ENCODE peak calls at places on chromosome 14, in six cellular contexts. One of them, this sample, is unnamed. For H3K36me3 and H3K27me3, the result is how much of the 10 kb centered on the place peaks cover.

GRCh38 chr14:62759796-62760195 is 285.5 kb downstream of the KCNH5 start:
- DNase-seq in aorta: no peak
- DNase-seq in brain microvascular endothelial cell: no peak
- DNase-seq in suprapubic skin: no peak
- DNase-seq in thoracic aorta: no peak
- DNase-seq in colonic mucosa: no peak
- DNase-seq in this sample: peak

GRCh38 chr14:58882577-58883018 is 244.8 kb downstream of the DACT1 start:
- DNase-seq in colonic mucosa: no peak
- DNase-seq in suprapubic skin: no peak
- DNase-seq in brain microvascular endothelial cell: peak
- DNase-seq in aorta: no peak
- DNase-seq in thoracic aorta: no peak
- DNase-seq in this sample: no peak

GRCh38 chr14:52325126-52325525 is 11.0 kb downstream of the PTGER2 start:
- DNase-seq in suprapubic skin: no peak
- DNase-seq in thoracic aorta: no peak
- DNase-seq in aorta: no peak
- DNase-seq in colonic mucosa: no peak
- DNase-seq in brain microvascular endothelial cell: no peak
- DNase-seq in this sample: no peak

GRCh38 chr14:80867798-80868197 is 73.7 kb downstream of the CEP128 start:
- DNase-seq in brain microvascular endothelial cell: no peak
- DNase-seq in aorta: no peak
- DNase-seq in colonic mucosa: no peak
- DNase-seq in suprapubic skin: no peak
- DNase-seq in thoracic aorta: no peak
- DNase-seq in this sample: no peak

GRCh38 chr14:92225731-92226130 is 97.2 kb upstream of the SLC24A4 start:
- DNase-seq in aorta: no peak
- DNase-seq in thoracic aorta: no peak
- DNase-seq in brain microvascular endothelial cell: no peak
- DNase-seq in suprapubic skin: no peak
- DNase-seq in colonic mucosa: no peak
- DNase-seq in this sample: no peak

GRCh38 chr14:92176476-92176875 is 54.7 kb downstream of the CPSF2 start:
- DNase-seq in brain microvascular endothelial cell: no peak
- DNase-seq in aorta: no peak
- DNase-seq in thoracic aorta: no peak
- DNase-seq in colonic mucosa: no peak
- DNase-seq in suprapubic skin: no peak
- DNase-seq in this sample: no peak

GRCh38 chr14:25116607-25117006 is 66.7 kb upstream of the STXBP6 start:
- DNase-seq in colonic mucosa: no peak
- DNase-seq in suprapubic skin: no peak
- DNase-seq in thoracic aorta: no peak
- DNase-seq in brain microvascular endothelial cell: no peak
- DNase-seq in aorta: no peak
- DNase-seq in this sample: no peak

GRCh38 chr14:97380539-97380941 is 583.4 kb downstream of the VRK1 start:
- DNase-seq in brain microvascular endothelial cell: no peak
- DNase-seq in thoracic aorta: no peak
- DNase-seq in aorta: no peak
- DNase-seq in colonic mucosa: no peak
- DNase-seq in suprapubic skin: no peak
- DNase-seq in this sample: no peak

GRCh38 chr14:48857366-48857765 is 728.8 kb downstream of the RPS29 start:
- DNase-seq in suprapubic skin: no peak
- DNase-seq in colonic mucosa: no peak
- DNase-seq in aorta: no peak
- DNase-seq in brain microvascular endothelial cell: no peak
- DNase-seq in thoracic aorta: no peak
- DNase-seq in this sample: no peak

GRCh38 chr14:69643430-69644200 is 32.2 kb downstream of the SUSD6 start:
- DNase-seq in suprapubic skin: no peak
- DNase-seq in thoracic aorta: no peak
- DNase-seq in brain microvascular endothelial cell: peak
- DNase-seq in colonic mucosa: peak
- DNase-seq in aorta: peak
- DNase-seq in this sample: no peak

GRCh38 chr14:100221419-100222218 is 17.3 kb upstream of the YY1 start:
- DNase-seq in aorta: no peak
- DNase-seq in thoracic aorta: no peak
- DNase-seq in colonic mucosa: peak
- DNase-seq in brain microvascular endothelial cell: peak
- DNase-seq in suprapubic skin: no peak
- DNase-seq in this sample: peak

GRCh38 chr14:25042362-25043299 is 7.3 kb downstream of the STXBP6 start:
- DNase-seq in aorta: no peak
- DNase-seq in brain microvascular endothelial cell: peak
- DNase-seq in thoracic aorta: no peak
- DNase-seq in colonic mucosa: peak
- DNase-seq in suprapubic skin: no peak
- DNase-seq in this sample: peak

GRCh38 chr14:31926652-31927347 is 150.3 kb upstream of the ARHGAP5 start:
- DNase-seq in suprapubic skin: no peak
- DNase-seq in thoracic aorta: no peak
- DNase-seq in aorta: no peak
- DNase-seq in brain microvascular endothelial cell: no peak
- DNase-seq in colonic mucosa: no peak
- DNase-seq in this sample: no peak

GRCh38 chr14:28294834-28295440 is 471.6 kb upstream of the FOXG1 start:
- DNase-seq in aorta: no peak
- DNase-seq in colonic mucosa: no peak
- DNase-seq in suprapubic skin: no peak
- DNase-seq in brain microvascular endothelial cell: peak
- DNase-seq in thoracic aorta: no peak
- DNase-seq in this sample: no peak

GRCh38 chr14:95862243-95862642 is 14.4 kb upstream of the TUNAR start:
- DNase-seq in thoracic aorta: no peak
- DNase-seq in colonic mucosa: no peak
- DNase-seq in suprapubic skin: no peak
- DNase-seq in aorta: no peak
- DNase-seq in brain microvascular endothelial cell: peak
- DNase-seq in this sample: peak

GRCh38 chr14:28779416-28779941 is 12.9 kb downstream of the FOXG1 start:
- DNase-seq in colonic mucosa: no peak
- DNase-seq in suprapubic skin: no peak
- DNase-seq in brain microvascular endothelial cell: no peak
- DNase-seq in thoracic aorta: no peak
- DNase-seq in aorta: no peak
- DNase-seq in this sample: no peak

GRCh38 chr14:51442513-51443175 is 202.6 kb downstream of the TMX1 start:
- DNase-seq in colonic mucosa: no peak
- DNase-seq in suprapubic skin: no peak
- DNase-seq in brain microvascular endothelial cell: peak
- DNase-seq in thoracic aorta: no peak
- DNase-seq in aorta: no peak
- DNase-seq in this sample: no peak

GRCh38 chr14:68137704-68138619 is 318.4 kb downstream of the RAD51B start:
- DNase-seq in aorta: peak
- DNase-seq in thoracic aorta: peak
- DNase-seq in colonic mucosa: peak
- DNase-seq in suprapubic skin: no peak
- DNase-seq in brain microvascular endothelial cell: peak
- DNase-seq in this sample: peak

GRCh38 chr14:91573528-91573893 is 63.4 kb upstream of the PPP4R3A start:
- DNase-seq in suprapubic skin: no peak
- DNase-seq in aorta: no peak
- DNase-seq in brain microvascular endothelial cell: no peak
- DNase-seq in colonic mucosa: no peak
- DNase-seq in thoracic aorta: no peak
- DNase-seq in this sample: no peak

GRCh38 chr14:61737913-61738312 is 24.3 kb upstream of the SNAPC1 start:
- DNase-seq in colonic mucosa: no peak
- DNase-seq in brain microvascular endothelial cell: no peak
- DNase-seq in aorta: no peak
- DNase-seq in thoracic aorta: no peak
- DNase-seq in suprapubic skin: no peak
- DNase-seq in this sample: no peak
- H3K36me3 ChIP-seq in colonic mucosa: under half
- H3K36me3 ChIP-seq in brain microvascular endothelial cell: half or more
- H3K36me3 ChIP-seq in aorta: under half
- H3K36me3 ChIP-seq in thoracic aorta: under half
- H3K36me3 ChIP-seq in suprapubic skin: half or more
- H3K36me3 ChIP-seq in this sample: under half

GRCh38 chr14:94630396-94630795 is 18.2 kb downstream of the SERPINA3 start:
- DNase-seq in aorta: peak
- DNase-seq in brain microvascular endothelial cell: no peak
- DNase-seq in thoracic aorta: no peak
- DNase-seq in colonic mucosa: no peak
- DNase-seq in suprapubic skin: no peak
- DNase-seq in this sample: no peak

GRCh38 chr14:94633116-94633515 is 20.9 kb downstream of the SERPINA3 start:
- DNase-seq in thoracic aorta: no peak
- DNase-seq in brain microvascular endothelial cell: no peak
- DNase-seq in suprapubic skin: no peak
- DNase-seq in colonic mucosa: no peak
- DNase-seq in aorta: no peak
- DNase-seq in this sample: no peak

GRCh38 chr14:94632305-94632590 is 20.1 kb downstream of the SERPINA3 start:
- DNase-seq in colonic mucosa: no peak
- DNase-seq in suprapubic skin: peak
- DNase-seq in thoracic aorta: no peak
- DNase-seq in brain microvascular endothelial cell: no peak
- DNase-seq in aorta: no peak
- DNase-seq in this sample: no peak

GRCh38 chr14:94631050-94631449 is 18.9 kb downstream of the SERPINA3 start:
- DNase-seq in thoracic aorta: no peak
- DNase-seq in colonic mucosa: no peak
- DNase-seq in brain microvascular endothelial cell: no peak
- DNase-seq in aorta: no peak
- DNase-seq in suprapubic skin: no peak
- DNase-seq in this sample: no peak

DNA sequence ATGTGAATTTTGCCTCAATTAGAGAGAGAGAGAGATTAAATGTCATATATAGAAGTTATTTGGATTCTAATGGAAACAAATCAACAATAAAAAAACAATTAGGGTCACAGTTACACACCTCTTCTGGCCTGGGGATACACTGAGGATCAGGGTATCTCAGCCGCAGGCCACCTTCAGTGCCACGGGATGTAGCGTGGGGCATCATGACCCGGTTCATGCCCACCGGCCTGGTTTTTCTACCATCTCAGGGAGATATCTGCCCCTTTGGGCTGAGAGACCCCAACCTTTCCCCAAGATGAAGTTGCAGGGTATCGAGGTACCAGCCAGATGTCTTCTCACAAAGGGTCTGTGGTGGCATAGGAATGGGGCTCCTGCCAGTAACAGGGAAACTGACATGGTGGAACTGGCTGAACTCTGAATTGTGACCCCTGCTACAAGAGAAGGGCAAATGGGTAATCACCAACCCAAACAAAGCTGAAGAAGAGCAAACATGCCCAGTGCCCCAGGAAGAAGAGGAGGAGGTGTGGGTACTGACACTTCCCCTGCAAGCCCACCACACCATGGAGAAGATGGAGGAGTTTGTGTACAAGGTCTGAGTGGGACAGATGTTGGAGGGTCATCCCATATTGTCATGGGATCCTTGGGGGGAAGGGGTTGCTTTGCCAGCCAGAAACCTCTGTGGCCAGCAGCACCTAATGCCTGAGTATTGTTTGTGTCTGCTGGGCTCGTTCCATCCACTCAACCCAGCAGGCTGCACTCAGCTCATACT is 19.5 kb downstream of the SERPINA3 start:
- DNase-seq in brain microvascular endothelial cell: no peak
- DNase-seq in colonic mucosa: no peak
- DNase-seq in thoracic aorta: no peak
- DNase-seq in aorta: no peak
- DNase-seq in suprapubic skin: no peak
- DNase-seq in this sample: no peak
- H3K4me3 ChIP-seq in brain microvascular endothelial cell: no peak
- H3K4me3 ChIP-seq in colonic mucosa: no peak
- H3K4me3 ChIP-seq in thoracic aorta: no peak
- H3K4me3 ChIP-seq in aorta: no peak
- H3K4me3 ChIP-seq in suprapubic skin: no peak
- H3K4me3 ChIP-seq in this sample: no peak

GRCh38 chr14:36663404-36664321 is 2.0 kb downstream of the PAX9 start:
- DNase-seq in suprapubic skin: no peak
- DNase-seq in aorta: peak
- DNase-seq in brain microvascular endothelial cell: no peak
- DNase-seq in thoracic aorta: no peak
- DNase-seq in colonic mucosa: no peak
- DNase-seq in this sample: peak

GRCh38 chr14:36664322-36665193 is 2.9 kb downstream of the PAX9 start:
- DNase-seq in colonic mucosa: no peak
- DNase-seq in thoracic aorta: no peak
- DNase-seq in suprapubic skin: no peak
- DNase-seq in aorta: no peak
- DNase-seq in brain microvascular endothelial cell: no peak
- DNase-seq in this sample: peak

GRCh38 chr14:36661506-36662257 is at the start of gene PAX9:
- DNase-seq in aorta: peak
- DNase-seq in brain microvascular endothelial cell: peak
- DNase-seq in colonic mucosa: peak
- DNase-seq in suprapubic skin: peak
- DNase-seq in thoracic aorta: no peak
- DNase-seq in this sample: peak

GRCh38 chr14:36662258-36662542 is 540 bp downstream of the PAX9 start:
- DNase-seq in brain microvascular endothelial cell: no peak
- DNase-seq in suprapubic skin: no peak
- DNase-seq in thoracic aorta: no peak
- DNase-seq in aorta: no peak
- DNase-seq in colonic mucosa: no peak
- DNase-seq in this sample: no peak

GRCh38 chr14:36662543-36663403 is 1.1 kb downstream of the PAX9 start:
- DNase-seq in aorta: peak
- DNase-seq in thoracic aorta: no peak
- DNase-seq in brain microvascular endothelial cell: no peak
- DNase-seq in colonic mucosa: no peak
- DNase-seq in suprapubic skin: peak
- DNase-seq in this sample: peak
- H3K27me3 ChIP-seq in aorta: under half
- H3K27me3 ChIP-seq in thoracic aorta: under half
- H3K27me3 ChIP-seq in brain microvascular endothelial cell: half or more
- H3K27me3 ChIP-seq in colonic mucosa: half or more
- H3K27me3 ChIP-seq in suprapubic skin: half or more
- H3K27me3 ChIP-seq in this sample: half or more

DNA sequence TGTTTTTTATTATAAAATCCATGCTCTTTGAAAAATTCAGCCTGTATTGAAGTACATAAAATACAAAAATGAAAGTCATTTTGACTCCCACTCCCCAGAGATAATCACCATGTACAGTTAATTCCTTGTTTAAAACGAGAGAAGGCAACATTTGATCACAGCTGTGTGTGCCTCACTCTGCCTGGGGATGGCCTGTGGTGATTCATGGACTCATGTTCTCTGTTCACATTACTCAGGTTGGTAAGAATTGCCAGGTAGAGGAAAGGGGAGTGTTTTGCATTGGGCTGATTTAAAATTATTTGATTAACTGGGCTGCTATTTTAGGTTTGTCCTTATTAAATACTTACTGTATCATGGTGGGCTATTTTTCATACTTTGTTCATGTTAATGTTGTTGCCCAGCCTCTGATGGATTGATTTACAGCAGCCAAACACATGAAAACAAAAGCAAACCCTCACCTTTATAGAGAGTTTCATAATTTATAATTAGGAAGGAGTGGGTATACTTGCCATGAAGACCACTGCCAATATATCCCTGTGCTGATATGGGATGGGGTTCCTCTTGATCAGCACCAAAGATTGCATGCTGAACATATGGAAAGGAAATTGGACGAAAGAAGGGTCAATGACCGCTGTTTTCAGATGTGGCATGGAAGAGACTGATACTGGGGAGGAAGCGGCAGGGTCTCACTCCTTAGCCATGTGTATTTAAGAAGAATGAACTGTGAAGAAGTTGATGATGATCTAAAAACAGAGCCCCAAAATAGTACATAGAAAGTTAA is 3.0 kb downstream of the ZBTB1 start:
- DNase-seq in suprapubic skin: no peak
- DNase-seq in brain microvascular endothelial cell: no peak
- DNase-seq in aorta: no peak
- DNase-seq in colonic mucosa: no peak
- DNase-seq in thoracic aorta: no peak
- DNase-seq in this sample: no peak
- H3K36me3 ChIP-seq in suprapubic skin: under half
- H3K36me3 ChIP-seq in brain microvascular endothelial cell: under half
- H3K36me3 ChIP-seq in aorta: under half
- H3K36me3 ChIP-seq in colonic mucosa: under half
- H3K36me3 ChIP-seq in thoracic aorta: under half
- H3K36me3 ChIP-seq in this sample: under half